ENCODE peak calls at places on chromosomes 7 and 10, in four cellular contexts. V is SK-N-SH, M is K562, A is GM12878. E is an unnamed sample.
A peak's percentile ranks its signal among the peaks of the same experiment; 100 is the strongest.

GRCh38 chr7:131555565-131556054 is 818 bp downstream of the PODXL start:
- DNase-seq in V (no peak), A (no peak), M (no peak), E (no peak)

GRCh38 chr10:87961314-87961713 is 97.9 kb downstream of the PTEN start:
- DNase-seq in M (no peak), A (no peak), V (no peak), E (no peak)

GRCh38 chr7:27177795-27178320 is 3.7 kb upstream of the HOXA10 start:
- DNase-seq in V (no peak), A (no peak), M (no peak), E (no peak)

GRCh38 chr7:7966141-7966734 is 2.4 kb upstream of the GLCCI1 start:
- DNase-seq in A (no peak), M (no peak), V (no peak), E (no peak)

GRCh38 chr7:27187702-27188665 is 3.0 kb upstream of the HOXA11 start:
- DNase-seq in M (no peak), V (no peak), A (no peak), E (peak; percentile 70)

GRCh38 chr10:987635-987905 is 664 bp upstream of the GTPBP4 start:
- DNase-seq in A (no peak), M (no peak), V (no peak), E (no peak)

GRCh38 chr10:123380491-123381085 is 226.4 kb downstream of the BUB3 start:
- DNase-seq in A (no peak), M (no peak), V (peak; percentile 58), E (no peak)

GRCh38 chr10:114110174-114110972 is 63.6 kb downstream of the CCDC186 start:
- DNase-seq in A (no peak), M (no peak), V (no peak), E (no peak)

GRCh38 chr7:27096756-27097514 is 1.1 kb upstream of the HOXA1 start:
- DNase-seq in M (no peak), V (no peak), A (no peak), E (no peak)

GRCh38 chr10:11874568-11875182 is 51.5 kb downstream of the PROSER2 start:
- DNase-seq in V (peak; percentile 77), M (peak; percentile 89), A (peak; percentile 8), E (no peak)

DNA sequence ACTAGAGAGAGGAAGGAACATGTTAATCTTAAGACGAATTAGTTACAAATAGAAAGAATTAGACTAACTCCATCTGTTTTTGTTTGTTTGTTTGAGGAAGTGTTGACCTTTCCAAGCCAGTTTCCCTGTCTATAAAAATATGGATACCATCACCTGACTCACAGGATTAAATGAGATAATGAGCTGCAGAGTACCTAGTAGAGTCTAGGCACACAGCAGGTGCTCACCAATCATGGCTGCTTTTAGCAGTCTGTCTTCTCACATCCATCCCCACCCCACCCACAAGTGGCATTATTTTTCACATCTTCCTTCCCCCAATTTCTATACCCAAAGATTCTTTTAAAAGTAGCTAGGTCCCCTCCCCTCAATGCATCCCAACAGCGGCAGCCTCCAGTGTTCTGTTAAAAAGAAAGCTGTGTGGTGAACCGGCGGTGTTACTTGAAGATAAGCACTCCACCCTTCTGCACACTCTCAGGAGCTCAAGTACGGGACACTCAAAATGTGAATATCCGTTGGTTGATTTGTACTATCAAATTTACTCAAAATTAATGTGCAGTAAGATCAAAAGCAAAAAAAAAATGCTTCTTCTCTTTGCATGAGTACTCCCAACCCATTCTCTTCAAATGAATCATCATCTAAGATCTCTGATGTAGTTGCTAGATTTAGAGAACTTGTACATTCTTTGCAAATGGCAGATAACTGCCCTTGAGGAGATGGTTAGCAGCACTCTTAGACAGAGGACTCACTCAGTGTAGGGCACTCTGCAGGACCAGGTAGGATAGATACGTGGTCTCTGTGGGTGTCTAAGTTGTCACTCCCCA is 145.4 kb upstream of the ASAH2 start:
- DNase-seq in A (no peak), M (no peak), V (no peak), E (no peak)
- TF ChIP-seq NRF1 in A (no peak), M (no peak), V (no peak), E (no peak)

GRCh38 chr7:114293289-114294012 is 121.2 kb upstream of the FOXP2 start:
- DNase-seq in V (no peak), A (no peak), M (no peak), E (no peak)
- TF ChIP-seq NRF1 in V (no peak), A (no peak), M (no peak), E (no peak)

GRCh38 chr10:132994371-132994796 is 52.0 kb upstream of the CFAP46 start:
- DNase-seq in M (no peak), V (no peak), A (no peak), E (no peak)
- TF ChIP-seq NRF1 in M (no peak), V (no peak), A (no peak), E (no peak)

GRCh38 chr7:2521341-2521745 is 1.8 kb downstream of the LFNG start:
- DNase-seq in M (no peak), V (no peak), A (no peak), E (no peak)

GRCh38 chr7:2522780-2523433 is 3.3 kb downstream of the LFNG start:
- DNase-seq in V (no peak), M (no peak), A (no peak), E (no peak)

GRCh38 chr7:2520808-2521146 is 1.2 kb downstream of the LFNG start:
- DNase-seq in V (no peak), A (no peak), M (no peak), E (no peak)

GRCh38 chr7:2523461-2523905 is 3.9 kb downstream of the LFNG start:
- DNase-seq in V (no peak), A (no peak), M (no peak), E (no peak)

GRCh38 chr7:2521952-2522591 is 2.5 kb downstream of the LFNG start:
- DNase-seq in A (no peak), V (no peak), M (no peak), E (no peak)
- TF ChIP-seq NRF1 in A (no peak), V (no peak), M (no peak), E (no peak)

GRCh38 chr7:42614636-42615035 is 297.2 kb downstream of the C7orf25 start:
- DNase-seq in A (no peak), M (no peak), V (no peak), E (no peak)

GRCh38 chr7:42621543-42622219 is 290.2 kb downstream of the C7orf25 start:
- DNase-seq in V (no peak), M (no peak), A (no peak), E (no peak)

GRCh38 chr7:42617071-42617705 is 294.7 kb downstream of the C7orf25 start:
- DNase-seq in M (no peak), V (no peak), A (no peak), E (no peak)

GRCh38 chr7:42618649-42619315 is 293.1 kb downstream of the C7orf25 start:
- DNase-seq in M (no peak), V (no peak), A (no peak), E (no peak)

GRCh38 chr7:42617781-42618457 is 294.0 kb downstream of the C7orf25 start:
- DNase-seq in A (no peak), M (no peak), V (no peak), E (no peak)
- TF ChIP-seq NRF1 in A (no peak), M (no peak), V (no peak), E (no peak)

GRCh38 chr10:62177111-62177510 is 91.5 kb downstream of the RTKN2 start:
- DNase-seq in A (no peak), M (no peak), V (no peak), E (no peak)

GRCh38 chr10:62178568-62178967 is 90.1 kb downstream of the RTKN2 start:
- DNase-seq in M (no peak), V (no peak), A (no peak), E (no peak)

GRCh38 chr10:62171791-62172190 is 96.9 kb downstream of the RTKN2 start:
- DNase-seq in V (no peak), A (no peak), M (no peak), E (no peak)

GRCh38 chr10:62172465-62172864 is 96.2 kb downstream of the RTKN2 start:
- DNase-seq in V (no peak), A (no peak), M (no peak), E (no peak)

DNA sequence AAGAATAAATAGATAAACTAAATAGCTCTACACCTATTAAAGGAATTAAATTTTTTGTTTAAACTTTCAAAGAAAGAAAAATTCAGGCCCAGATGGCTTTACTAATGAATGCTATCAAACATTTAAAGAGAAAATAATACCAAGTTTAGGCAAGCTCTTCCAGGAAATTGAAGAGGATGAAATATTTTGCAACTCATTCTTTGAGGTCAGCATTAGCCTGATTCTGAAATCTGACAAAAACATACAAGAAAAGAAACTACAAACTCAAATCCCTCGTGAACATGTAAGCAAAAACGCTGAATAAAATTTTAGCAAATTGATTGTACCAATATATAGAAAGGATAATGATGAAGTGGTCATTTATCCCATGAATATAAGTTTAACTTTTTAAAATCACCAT is 93.4 kb downstream of the RTKN2 start:
- DNase-seq in M (no peak), A (no peak), V (no peak), E (no peak)
- TF ChIP-seq NRF1 in M (no peak), A (no peak), V (no peak), E (no peak)

GRCh38 chr7:141550694-141551079 is 523 bp upstream of the AGK start:
- DNase-seq in V (peak; percentile 68), M (peak; percentile 32), A (no peak), E (no peak)

GRCh38 chr7:141551773-141552162 is 558 bp downstream of the AGK start:
- DNase-seq in M (no peak), V (no peak), A (no peak), E (no peak)

GRCh38 chr7:141549582-141549981 is 1.6 kb upstream of the AGK start:
- DNase-seq in M (no peak), V (no peak), A (no peak), E (no peak)

GRCh38 chr7:141551080-141551772 is at the start of gene AGK:
- DNase-seq in V (peak; percentile 98), M (peak; percentile 92), A (no peak), E (peak; percentile 43)
- TF ChIP-seq NRF1 in V (no peak), M (peak; percentile 33), A (no peak), E (no peak)

DNA sequence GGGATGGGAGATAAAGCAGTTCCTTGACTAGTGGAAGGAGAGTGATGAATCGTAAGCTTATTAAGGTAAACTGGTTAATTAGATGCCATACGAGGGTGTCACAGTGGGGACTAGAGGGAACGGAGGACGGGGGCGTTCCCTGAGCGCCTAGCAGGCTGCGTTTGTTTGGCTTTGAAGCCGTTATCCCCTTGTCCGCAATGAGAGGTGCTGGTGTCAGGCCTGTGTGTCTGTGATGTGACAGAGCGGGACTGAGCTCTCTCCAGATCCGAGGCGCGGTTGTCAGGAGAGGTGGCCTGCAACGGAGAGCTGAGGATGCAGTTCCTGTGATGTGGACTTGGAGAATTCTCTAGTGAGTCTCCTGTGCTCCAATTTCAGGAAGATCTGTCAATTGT is 60.0 kb upstream of the PRPS1L1 start:
- DNase-seq in V (peak; percentile 39), M (no peak), A (no peak), E (peak; percentile 52)
- TF ChIP-seq NRF1 in V (no peak), M (no peak), A (no peak), E (no peak)

E was measured in H1.